ENCODE peak calls at places on chromosomes 16 and 17, in four cellular contexts. V, Q, C and M are unnamed samples.

GRCh38 chr17:14301761-14302401 is 1.0 kb downstream of the HS3ST3B1 start:
- DNase-seq in C (peak; percentile 74), Q (no peak), V (no peak), M (no peak)

GRCh38 chr17:77778636-77779524 is 179.6 kb upstream of the TNRC6C start:
- DNase-seq in C (peak; percentile 21), Q (peak; percentile 96), V (no peak), M (no peak)

GRCh38 chr16:8714143-8714542 is 39.7 kb downstream of the ABAT start:
- DNase-seq in C (no peak), Q (peak; percentile 55), V (no peak), M (peak; percentile 33)

GRCh38 chr17:56665864-56666263 is 72.4 kb downstream of the NOG start:
- DNase-seq in Q (no peak), V (no peak), C (no peak), M (peak; percentile 8)

GRCh38 chr17:20225162-20226115 is 216.3 kb downstream of the SPECC1 start:
- DNase-seq in C (no peak), V (peak; percentile 34), Q (peak; percentile 14), M (peak; percentile 41)

GRCh38 chr17:9886141-9886930 is 18.7 kb downstream of the RCVRN start:
- DNase-seq in V (no peak), Q (no peak), C (no peak), M (no peak)

GRCh38 chr16:6165330-6165984 is 1067.9 kb upstream of the EEF2KMT start:
- DNase-seq in C (no peak), Q (peak; percentile 15), V (peak; percentile 1), M (peak; percentile 35)

GRCh38 chr16:73064227-73064995 is 16.5 kb upstream of the ZFHX3 start:
- DNase-seq in V (no peak), C (peak; percentile 89), Q (peak; percentile 32), M (peak; percentile 63)

GRCh38 chr17:32869345-32870026 is 7.4 kb downstream of the MYO1D start:
- DNase-seq in V (peak; percentile 39), Q (no peak), C (peak; percentile 33), M (no peak)

GRCh38 chr16:56637814-56638750 is at the start of gene MT1A:
- DNase-seq in Q (peak; percentile 74), V (no peak), C (peak; percentile 74), M (peak; percentile 79)
- H2AFZ ChIP-seq in Q (peak within 1 kb of the TSS; percentile 68), V (no peak within 1 kb of the TSS), C (peak within 1 kb of the TSS; percentile 97), M (peak within 1 kb of the TSS; percentile 63)

GRCh38 chr17:72838581-72838980 is 253.9 kb downstream of the SLC39A11 start:
- DNase-seq in V (no peak), Q (no peak), C (no peak), M (no peak)

GRCh38 chr17:72839086-72839728 is 253.3 kb downstream of the SLC39A11 start:
- DNase-seq in Q (no peak), V (no peak), C (no peak), M (no peak)

GRCh38 chr17:72837335-72837734 is 255.2 kb downstream of the SLC39A11 start:
- DNase-seq in V (no peak), Q (no peak), C (no peak), M (no peak)

GRCh38 chr17:72840019-72840418 is 252.5 kb downstream of the SLC39A11 start:
- DNase-seq in C (no peak), V (no peak), Q (no peak), M (no peak)

GRCh38 chr17:72838068-72838467 is 254.4 kb downstream of the SLC39A11 start:
- DNase-seq in V (no peak), C (no peak), Q (no peak), M (no peak)
- H3K9me2 ChIP-seq in V (no peaks in the 10 kb centered on the region), C (no peaks in the 10 kb centered on the region), Q (no peaks in the 10 kb centered on the region), M (no peaks in the 10 kb centered on the region)

GRCh38 chr16:50367777-50368409 is 895 bp downstream of the BRD7 start:
- DNase-seq in C (peak; percentile 58), Q (no peak), V (peak; percentile 7), M (peak; percentile 33)

GRCh38 chr16:50371936-50372595 is 3.3 kb upstream of the BRD7 start:
- DNase-seq in Q (peak; percentile 64), V (no peak), C (peak; percentile 55), M (peak; percentile 56)

GRCh38 chr16:50371036-50371716 is 2.4 kb upstream of the BRD7 start:
- DNase-seq in Q (no peak), V (no peak), C (no peak), M (no peak)

GRCh38 chr16:50368410-50369132 is at the start of gene BRD7:
- DNase-seq in Q (peak; percentile 97), C (peak; percentile 79), V (peak; percentile 56), M (peak; percentile 70)

DNA sequence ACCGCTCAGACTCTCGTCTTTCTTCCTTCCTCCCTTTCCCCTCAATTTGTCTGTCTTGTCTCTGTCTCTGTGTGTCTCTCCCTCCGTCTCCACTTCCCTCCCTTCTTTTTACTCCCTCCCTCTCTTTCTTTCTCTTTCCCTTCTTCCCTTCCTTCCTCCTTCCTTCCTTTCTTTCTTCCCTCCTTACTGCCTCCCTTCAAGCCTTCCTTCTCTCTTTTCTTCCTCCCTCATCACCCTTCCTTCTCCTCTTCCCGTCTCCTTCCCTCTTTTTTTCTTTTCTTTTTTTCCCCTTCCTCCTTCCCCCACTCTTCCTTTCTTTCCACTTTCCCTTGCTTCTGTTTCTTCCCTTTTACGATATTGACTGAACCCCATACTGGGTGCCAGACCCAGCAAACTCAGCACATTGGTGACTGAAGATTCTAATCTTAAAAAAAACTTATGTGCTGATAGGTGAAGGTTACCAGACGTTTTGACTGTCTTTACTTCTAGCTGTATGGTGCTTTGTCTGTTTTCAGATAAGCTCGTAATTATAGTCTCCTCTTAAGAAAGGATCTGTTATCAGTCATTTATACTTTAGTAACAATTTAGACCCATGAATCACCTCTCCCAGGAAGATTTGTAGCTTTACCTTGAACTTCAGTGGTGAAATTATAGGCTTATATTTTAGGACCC is 481 bp upstream of the BRD7 start:
- DNase-seq in Q (no peak), V (no peak), C (no peak), M (no peak)
- H3K4me3 ChIP-seq in Q (peak overlapping the region; percentile 43), V (peak overlapping the region; percentile 60), C (peak overlapping the region; percentile 66), M (peak overlapping the region; percentile 44)

GRCh38 chr17:67528751-67529436 is 151.8 kb downstream of the PITPNC1 start:
- DNase-seq in C (peak; percentile 99), V (peak; percentile 27), Q (peak; percentile 94), M (peak; percentile 73)
- H2AFZ ChIP-seq in C (peak overlapping the region; percentile 65), V (no peak overlapping the region), Q (peak overlapping the region; percentile 61), M (no peak overlapping the region)

GRCh38 chr16:48627148-48627547 is 17.2 kb upstream of the N4BP1 start:
- DNase-seq in V (no peak), Q (no peak), C (no peak), M (no peak)
- H3K9me2 ChIP-seq in V (no peaks in the 10 kb centered on the region), Q (no peaks in the 10 kb centered on the region), C (no peaks in the 10 kb centered on the region), M (no peaks in the 10 kb centered on the region)